ENCODE peak calls at places on chromosome 9, in four cellular contexts. One of them, this sample, is unnamed.

GRCh38 chr9:111414406-111414805 is 69.8 kb downstream of the ECPAS start:
- DNase-seq in lower leg skin: no peak
- DNase-seq in stimulated activated CD4-positive, alpha-beta T cell treated with anti-CD3 and anti-CD28 coated beads, Interleukin-2, amount 100 ng/mL, for 48 hours: no peak
- DNase-seq in cardiac fibroblast: no peak
- DNase-seq in this sample: no peak

GRCh38 chr9:73038613-73039012 is 85.8 kb upstream of the ALDH1A1 start:
- DNase-seq in lower leg skin: no peak
- DNase-seq in stimulated activated CD4-positive, alpha-beta T cell treated with anti-CD3 and anti-CD28 coated beads, Interleukin-2, amount 100 ng/mL, for 48 hours: no peak
- DNase-seq in cardiac fibroblast: peak; percentile 85
- DNase-seq in this sample: peak; percentile 11

GRCh38 chr9:83060557-83060956 is 2.4 kb downstream of the RASEF start:
- DNase-seq in lower leg skin: no peak
- DNase-seq in stimulated activated CD4-positive, alpha-beta T cell treated with anti-CD3 and anti-CD28 coated beads, Interleukin-2, amount 100 ng/mL, for 48 hours: no peak
- DNase-seq in cardiac fibroblast: no peak
- DNase-seq in this sample: no peak

GRCh38 chr9:136006169-136006568 is 45.0 kb upstream of the UBAC1 start:
- DNase-seq in lower leg skin: no peak
- DNase-seq in stimulated activated CD4-positive, alpha-beta T cell treated with anti-CD3 and anti-CD28 coated beads, Interleukin-2, amount 100 ng/mL, for 48 hours: no peak
- DNase-seq in cardiac fibroblast: no peak
- DNase-seq in this sample: no peak

GRCh38 chr9:128555180-128555721 is 2.9 kb downstream of the SPTAN1 start:
- DNase-seq in lower leg skin: peak; percentile 21
- DNase-seq in stimulated activated CD4-positive, alpha-beta T cell treated with anti-CD3 and anti-CD28 coated beads, Interleukin-2, amount 100 ng/mL, for 48 hours: no peak
- DNase-seq in cardiac fibroblast: peak; percentile 76
- DNase-seq in this sample: no peak

GRCh38 chr9:26426732-26427131 is 465.9 kb downstream of the CAAP1 start:
- DNase-seq in lower leg skin: no peak
- DNase-seq in stimulated activated CD4-positive, alpha-beta T cell treated with anti-CD3 and anti-CD28 coated beads, Interleukin-2, amount 100 ng/mL, for 48 hours: no peak
- DNase-seq in cardiac fibroblast: no peak
- DNase-seq in this sample: no peak

GRCh38 chr9:76810377-76810957 is 46.2 kb downstream of the PCA3 start:
- DNase-seq in lower leg skin: peak; percentile 41
- DNase-seq in stimulated activated CD4-positive, alpha-beta T cell treated with anti-CD3 and anti-CD28 coated beads, Interleukin-2, amount 100 ng/mL, for 48 hours: peak; percentile 10
- DNase-seq in cardiac fibroblast: peak; percentile 81
- DNase-seq in this sample: peak; percentile 49

GRCh38 chr9:137205126-137206069 is at the start of the genes NDOR1 and TMEM203:
- DNase-seq in lower leg skin: peak; percentile 86
- DNase-seq in stimulated activated CD4-positive, alpha-beta T cell treated with anti-CD3 and anti-CD28 coated beads, Interleukin-2, amount 100 ng/mL, for 48 hours: peak; percentile 95
- DNase-seq in cardiac fibroblast: peak; percentile 76
- DNase-seq in this sample: peak; percentile 92

GRCh38 chr9:129667850-129668249 is 2.4 kb downstream of the PRRX2 start:
- DNase-seq in lower leg skin: no peak
- DNase-seq in stimulated activated CD4-positive, alpha-beta T cell treated with anti-CD3 and anti-CD28 coated beads, Interleukin-2, amount 100 ng/mL, for 48 hours: no peak
- DNase-seq in cardiac fibroblast: no peak
- DNase-seq in this sample: no peak

GRCh38 chr9:120869726-120870125 is 7.3 kb downstream of the PHF19 start:
- DNase-seq in lower leg skin: no peak
- DNase-seq in stimulated activated CD4-positive, alpha-beta T cell treated with anti-CD3 and anti-CD28 coated beads, Interleukin-2, amount 100 ng/mL, for 48 hours: no peak
- DNase-seq in cardiac fibroblast: no peak
- DNase-seq in this sample: no peak

GRCh38 chr9:78146241-78146640 is 89.6 kb upstream of the CEP78 start:
- DNase-seq in lower leg skin: no peak
- DNase-seq in stimulated activated CD4-positive, alpha-beta T cell treated with anti-CD3 and anti-CD28 coated beads, Interleukin-2, amount 100 ng/mL, for 48 hours: no peak
- DNase-seq in cardiac fibroblast: no peak
- DNase-seq in this sample: no peak

GRCh38 chr9:122248448-122248865 is 16.2 kb downstream of the RBM18 start:
- DNase-seq in lower leg skin: no peak
- DNase-seq in stimulated activated CD4-positive, alpha-beta T cell treated with anti-CD3 and anti-CD28 coated beads, Interleukin-2, amount 100 ng/mL, for 48 hours: no peak
- DNase-seq in cardiac fibroblast: no peak
- DNase-seq in this sample: no peak

GRCh38 chr9:130663258-130664171 is 879 bp upstream of the PRDM12 start:
- DNase-seq in lower leg skin: no peak
- DNase-seq in stimulated activated CD4-positive, alpha-beta T cell treated with anti-CD3 and anti-CD28 coated beads, Interleukin-2, amount 100 ng/mL, for 48 hours: no peak
- DNase-seq in cardiac fibroblast: no peak
- DNase-seq in this sample: no peak

GRCh38 chr9:86217076-86217475 is 42.4 kb downstream of the C9orf153 start:
- DNase-seq in lower leg skin: no peak
- DNase-seq in stimulated activated CD4-positive, alpha-beta T cell treated with anti-CD3 and anti-CD28 coated beads, Interleukin-2, amount 100 ng/mL, for 48 hours: no peak
- DNase-seq in cardiac fibroblast: no peak
- DNase-seq in this sample: no peak

GRCh38 chr9:111287127-111287526 is 42.9 kb downstream of the OR2K2 start:
- DNase-seq in lower leg skin: no peak
- DNase-seq in stimulated activated CD4-positive, alpha-beta T cell treated with anti-CD3 and anti-CD28 coated beads, Interleukin-2, amount 100 ng/mL, for 48 hours: no peak
- DNase-seq in cardiac fibroblast: peak; percentile 56
- DNase-seq in this sample: no peak

GRCh38 chr9:124137944-124138335 is 119.8 kb upstream of the NEK6 start:
- DNase-seq in lower leg skin: no peak
- DNase-seq in stimulated activated CD4-positive, alpha-beta T cell treated with anti-CD3 and anti-CD28 coated beads, Interleukin-2, amount 100 ng/mL, for 48 hours: no peak
- DNase-seq in cardiac fibroblast: no peak
- DNase-seq in this sample: no peak

GRCh38 chr9:128689293-128689770 is 310 bp downstream of the SET start:
- DNase-seq in lower leg skin: no peak
- DNase-seq in stimulated activated CD4-positive, alpha-beta T cell treated with anti-CD3 and anti-CD28 coated beads, Interleukin-2, amount 100 ng/mL, for 48 hours: peak; percentile 35
- DNase-seq in cardiac fibroblast: peak; percentile 64
- DNase-seq in this sample: peak; percentile 40

GRCh38 chr9:137757139-137757538 is 120.4 kb upstream of the CACNA1B start:
- DNase-seq in lower leg skin: no peak
- DNase-seq in stimulated activated CD4-positive, alpha-beta T cell treated with anti-CD3 and anti-CD28 coated beads, Interleukin-2, amount 100 ng/mL, for 48 hours: no peak
- DNase-seq in cardiac fibroblast: no peak
- DNase-seq in this sample: no peak

GRCh38 chr9:82934949-82935348 is 128.0 kb downstream of the RASEF start:
- DNase-seq in lower leg skin: no peak
- DNase-seq in stimulated activated CD4-positive, alpha-beta T cell treated with anti-CD3 and anti-CD28 coated beads, Interleukin-2, amount 100 ng/mL, for 48 hours: no peak
- DNase-seq in cardiac fibroblast: peak; percentile 62
- DNase-seq in this sample: no peak

GRCh38 chr9:127676636-127677035 is 30.2 kb upstream of the CFAP157 start:
- DNase-seq in lower leg skin: no peak
- DNase-seq in stimulated activated CD4-positive, alpha-beta T cell treated with anti-CD3 and anti-CD28 coated beads, Interleukin-2, amount 100 ng/mL, for 48 hours: no peak
- DNase-seq in cardiac fibroblast: no peak
- DNase-seq in this sample: no peak

GRCh38 chr9:130320697-130321080 is 55.1 kb downstream of the HMCN2 start:
- DNase-seq in lower leg skin: no peak
- DNase-seq in stimulated activated CD4-positive, alpha-beta T cell treated with anti-CD3 and anti-CD28 coated beads, Interleukin-2, amount 100 ng/mL, for 48 hours: no peak
- DNase-seq in cardiac fibroblast: no peak
- DNase-seq in this sample: no peak

GRCh38 chr9:129763235-129763917 is 10.5 kb upstream of the PTGES start:
- DNase-seq in lower leg skin: no peak
- DNase-seq in stimulated activated CD4-positive, alpha-beta T cell treated with anti-CD3 and anti-CD28 coated beads, Interleukin-2, amount 100 ng/mL, for 48 hours: no peak
- DNase-seq in cardiac fibroblast: peak; percentile 92
- DNase-seq in this sample: no peak

GRCh38 chr9:37551888-37552287 is 24.3 kb downstream of the FBXO10 start:
- DNase-seq in lower leg skin: no peak
- DNase-seq in stimulated activated CD4-positive, alpha-beta T cell treated with anti-CD3 and anti-CD28 coated beads, Interleukin-2, amount 100 ng/mL, for 48 hours: no peak
- DNase-seq in cardiac fibroblast: no peak
- DNase-seq in this sample: no peak

GRCh38 chr9:134690301-134690751 is 48.7 kb downstream of the COL5A1 start:
- DNase-seq in lower leg skin: no peak
- DNase-seq in stimulated activated CD4-positive, alpha-beta T cell treated with anti-CD3 and anti-CD28 coated beads, Interleukin-2, amount 100 ng/mL, for 48 hours: no peak
- DNase-seq in cardiac fibroblast: no peak
- DNase-seq in this sample: no peak

GRCh38 chr9:88400021-88400420 is 11.8 kb downstream of the SPIN1 start:
- DNase-seq in lower leg skin: no peak
- DNase-seq in stimulated activated CD4-positive, alpha-beta T cell treated with anti-CD3 and anti-CD28 coated beads, Interleukin-2, amount 100 ng/mL, for 48 hours: no peak
- DNase-seq in cardiac fibroblast: peak; percentile 59
- DNase-seq in this sample: no peak

GRCh38 chr9:97990259-97990658 is 7.1 kb downstream of the ANP32B start:
- DNase-seq in lower leg skin: no peak
- DNase-seq in stimulated activated CD4-positive, alpha-beta T cell treated with anti-CD3 and anti-CD28 coated beads, Interleukin-2, amount 100 ng/mL, for 48 hours: no peak
- DNase-seq in cardiac fibroblast: peak; percentile 68
- DNase-seq in this sample: no peak

GRCh38 chr9:93634311-93635185 is 58.2 kb downstream of the PHF2 start:
- DNase-seq in lower leg skin: no peak
- DNase-seq in stimulated activated CD4-positive, alpha-beta T cell treated with anti-CD3 and anti-CD28 coated beads, Interleukin-2, amount 100 ng/mL, for 48 hours: no peak
- DNase-seq in cardiac fibroblast: no peak
- DNase-seq in this sample: no peak

GRCh38 chr9:88628114-88628513 is 93.1 kb downstream of the NXNL2 start:
- DNase-seq in lower leg skin: no peak
- DNase-seq in stimulated activated CD4-positive, alpha-beta T cell treated with anti-CD3 and anti-CD28 coated beads, Interleukin-2, amount 100 ng/mL, for 48 hours: no peak
- DNase-seq in cardiac fibroblast: no peak
- DNase-seq in this sample: no peak

GRCh38 chr9:124873664-124874063 is 11.7 kb downstream of the ARPC5L start:
- DNase-seq in lower leg skin: no peak
- DNase-seq in stimulated activated CD4-positive, alpha-beta T cell treated with anti-CD3 and anti-CD28 coated beads, Interleukin-2, amount 100 ng/mL, for 48 hours: no peak
- DNase-seq in cardiac fibroblast: no peak
- DNase-seq in this sample: no peak

GRCh38 chr9:124658165-124659017 is 112.7 kb downstream of the NR6A1 start:
- DNase-seq in lower leg skin: peak; percentile 65
- DNase-seq in stimulated activated CD4-positive, alpha-beta T cell treated with anti-CD3 and anti-CD28 coated beads, Interleukin-2, amount 100 ng/mL, for 48 hours: peak; percentile 3
- DNase-seq in cardiac fibroblast: peak; percentile 96
- DNase-seq in this sample: peak; percentile 59

GRCh38 chr9:33263131-33263935 is 1.2 kb downstream of the BAG1 start:
- DNase-seq in lower leg skin: no peak
- DNase-seq in stimulated activated CD4-positive, alpha-beta T cell treated with anti-CD3 and anti-CD28 coated beads, Interleukin-2, amount 100 ng/mL, for 48 hours: no peak
- DNase-seq in cardiac fibroblast: peak; percentile 27
- DNase-seq in this sample: peak; percentile 13

GRCh38 chr9:95131023-95131943 is 186.2 kb downstream of the FANCC start:
- DNase-seq in lower leg skin: peak; percentile 67
- DNase-seq in stimulated activated CD4-positive, alpha-beta T cell treated with anti-CD3 and anti-CD28 coated beads, Interleukin-2, amount 100 ng/mL, for 48 hours: peak; percentile 41
- DNase-seq in cardiac fibroblast: peak; percentile 79
- DNase-seq in this sample: peak; percentile 76

GRCh38 chr9:113566011-113566711 is 102.6 kb downstream of the RGS3 start:
- DNase-seq in lower leg skin: no peak
- DNase-seq in stimulated activated CD4-positive, alpha-beta T cell treated with anti-CD3 and anti-CD28 coated beads, Interleukin-2, amount 100 ng/mL, for 48 hours: no peak
- DNase-seq in cardiac fibroblast: no peak
- DNase-seq in this sample: no peak

GRCh38 chr9:85332487-85332886 is 409.3 kb downstream of the AGTPBP1 start:
- DNase-seq in lower leg skin: no peak
- DNase-seq in stimulated activated CD4-positive, alpha-beta T cell treated with anti-CD3 and anti-CD28 coated beads, Interleukin-2, amount 100 ng/mL, for 48 hours: no peak
- DNase-seq in cardiac fibroblast: no peak
- DNase-seq in this sample: no peak

This sample was measured in neural crest cell.